ENCODE peak calls at places on chromosomes 12 and 14, in six cellular contexts. E, J, V, P, B and O are unnamed samples.
A peak's percentile ranks its signal among the peaks of the same experiment; 100 is the strongest.

GRCh38 chr14:89237923-89238529 is 179.0 kb downstream of the FOXN3 start:
- DNase-seq in E (no peak), J (no peak), V (no peak), P (no peak), B (peak; percentile 41), O (no peak)

GRCh38 chr14:33602396-33602795 is 348.5 kb downstream of the EGLN3 start:
- DNase-seq in E (no peak), J (no peak), V (no peak), P (no peak), B (no peak), O (no peak)

GRCh38 chr14:23604675-23605170 is 26.1 kb upstream of the JPH4 start:
- DNase-seq in E (no peak), J (no peak), V (no peak), P (no peak), B (no peak), O (peak; percentile 27)

GRCh38 chr14:99133563-99134332 is 138.2 kb downstream of the BCL11B start:
- DNase-seq in E (no peak), J (no peak), V (no peak), P (no peak), B (no peak), O (peak; percentile 82)

GRCh38 chr12:119748512-119748911 is 80.6 kb downstream of the PRKAB1 start:
- DNase-seq in E (no peak), J (no peak), V (no peak), P (no peak), B (no peak), O (no peak)

GRCh38 chr12:124352839-124353238 is 57.9 kb downstream of the RFLNA start:
- DNase-seq in E (no peak), J (no peak), V (no peak), P (peak; percentile 11), B (peak; percentile 21), O (no peak)

GRCh38 chr12:84502907-84503787 is 409.5 kb downstream of the SLC6A15 start:
- DNase-seq in E (peak; percentile 0), J (no peak), V (peak; percentile 55), P (peak; percentile 83), B (peak; percentile 63), O (no peak)

GRCh38 chr12:32107376-32108267 is 975 bp downstream of the BICD1 start:
- DNase-seq in E (no peak), J (peak; percentile 54), V (no peak), P (peak; percentile 65), B (peak; percentile 78), O (no peak)

GRCh38 chr12:6953417-6954315 is 2.5 kb downstream of the PTPN6 start:
- DNase-seq in E (no peak), J (no peak), V (no peak), P (no peak), B (no peak), O (no peak)

GRCh38 chr12:55935742-55936151 is 4.8 kb downstream of the DGKA start:
- DNase-seq in E (no peak), J (peak; percentile 53), V (no peak), P (no peak), B (no peak), O (no peak)

GRCh38 chr12:119682635-119683340 is 14.9 kb downstream of the PRKAB1 start:
- DNase-seq in E (no peak), J (no peak), V (no peak), P (no peak), B (no peak), O (no peak)

GRCh38 chr12:65740873-65741600 is 83.2 kb upstream of the HMGA2 start:
- DNase-seq in E (no peak), J (peak; percentile 92), V (no peak), P (peak; percentile 68), B (peak; percentile 58), O (peak; percentile 93)

GRCh38 chr14:95234426-95234825 is 77.1 kb upstream of the DICER1 start:
- DNase-seq in E (no peak), J (no peak), V (no peak), P (no peak), B (no peak), O (no peak)